ENCODE peak calls at places on chromosomes 4 and X, in five cellular contexts. E is lower leg skin, J is cardiac muscle cell, A is AG04449, Q is uterus. L is an unnamed sample.
A peak's percentile ranks its signal among the peaks of the same experiment; 100 is the strongest.

GRCh38 chrX:8845060-8845459 is 43.9 kb upstream of the FAM9A start:
- DNase-seq in E (no peak), J (peak; percentile 69), A (no peak), Q (no peak), L (no peak)

GRCh38 chrX:103488332-103488731 is 31.0 kb downstream of the RAB40A start:
- DNase-seq in E (no peak), J (peak; percentile 39), A (no peak), Q (no peak), L (no peak)

GRCh38 chrX:47235691-47236103 is 2.9 kb downstream of the USP11 start:
- DNase-seq in E (no peak), J (peak; percentile 27), A (no peak), Q (no peak), L (no peak)

GRCh38 chrX:18170910-18171309 is 49.8 kb downstream of the BEND2 start:
- DNase-seq in E (no peak), J (no peak), A (no peak), Q (no peak), L (no peak)

GRCh38 chr4:135718019-135718418 is 1516.4 kb upstream of the PABPC4L start:
- DNase-seq in E (no peak), J (no peak), A (no peak), Q (no peak), L (peak; percentile 9)

GRCh38 chr4:11009281-11009680 is 324.7 kb upstream of the CLNK start:
- DNase-seq in E (no peak), J (no peak), A (no peak), Q (no peak), L (no peak)

GRCh38 chr4:73867783-73868182 is 1.4 kb upstream of the CXCL1 start:
- DNase-seq in E (no peak), J (no peak), A (no peak), Q (no peak), L (no peak)

GRCh38 chr4:87227704-87228560 is 7.5 kb upstream of the KLHL8 start:
- DNase-seq in E (no peak), J (no peak), A (no peak), Q (no peak), L (no peak)

GRCh38 chr4:160835789-160836188 is 1328.0 kb downstream of the FSTL5 start:
- DNase-seq in E (no peak), J (no peak), A (no peak), Q (no peak), L (no peak)

GRCh38 chrX:46444011-46444410 is 101.2 kb downstream of the ZNF674 start:
- DNase-seq in E (no peak), J (peak; percentile 72), A (peak; percentile 57), Q (no peak), L (peak; percentile 79)

GRCh38 chr4:164139291-164139690 is 614.6 kb upstream of the SMIM31 start:
- DNase-seq in E (no peak), J (no peak), A (no peak), Q (no peak), L (no peak)

GRCh38 chr4:26441110-26441509 is 49.2 kb downstream of the CCKAR start:
- DNase-seq in E (no peak), J (peak; percentile 68), A (no peak), Q (peak; percentile 46), L (no peak)

GRCh38 chrX:81377329-81377728 is 175.4 kb downstream of the SH3BGRL start:
- DNase-seq in E (no peak), J (peak; percentile 45), A (no peak), Q (no peak), L (no peak)

GRCh38 chrX:23826216-23826615 is 43.2 kb downstream of the SAT1 start:
- DNase-seq in E (no peak), J (no peak), A (no peak), Q (no peak), L (no peak)

GRCh38 chr4:40185830-40186664 is 10.8 kb upstream of the RHOH start:
- DNase-seq in E (no peak), J (no peak), A (peak; percentile 45), Q (no peak), L (no peak)

GRCh38 chr4:109395694-109396093 is 37.9 kb upstream of the SEC24B start:
- DNase-seq in E (no peak), J (no peak), A (no peak), Q (no peak), L (no peak)

GRCh38 chr4:610411-611261 is 14.7 kb upstream of the PDE6B start:
- DNase-seq in E (peak; percentile 82), J (peak; percentile 11), A (peak; percentile 0), Q (no peak), L (no peak)

GRCh38 chr4:609400-610050 is 15.8 kb upstream of the PDE6B start:
- DNase-seq in E (peak; percentile 65), J (no peak), A (no peak), Q (no peak), L (no peak)

GRCh38 chrX:36087366-36087765 is 167.8 kb downstream of the CFAP47 start:
- DNase-seq in E (no peak), J (no peak), A (no peak), Q (no peak), L (no peak)

GRCh38 chr4:2416564-2417195 is 1.8 kb downstream of the ZFYVE28 start:
- DNase-seq in E (no peak), J (no peak), A (no peak), Q (no peak), L (no peak)

GRCh38 chr4:139651282-139652194 is 14.1 kb upstream of the MGST2 start:
- DNase-seq in E (peak; percentile 95), J (peak; percentile 94), A (no peak), Q (peak; percentile 94), L (no peak)

GRCh38 chr4:169254546-169254983 is 16.2 kb downstream of the SH3RF1 start:
- DNase-seq in E (no peak), J (peak; percentile 89), A (no peak), Q (peak; percentile 28), L (no peak)

GRCh38 chr4:53562409-53562808 is 28.9 kb downstream of the LNX1 start:
- DNase-seq in E (no peak), J (no peak), A (no peak), Q (no peak), L (no peak)

GRCh38 chrX:8139713-8140112 is 31.4 kb downstream of the VCX2 start:
- DNase-seq in E (no peak), J (peak; percentile 45), A (no peak), Q (no peak), L (peak; percentile 86)

DNA sequence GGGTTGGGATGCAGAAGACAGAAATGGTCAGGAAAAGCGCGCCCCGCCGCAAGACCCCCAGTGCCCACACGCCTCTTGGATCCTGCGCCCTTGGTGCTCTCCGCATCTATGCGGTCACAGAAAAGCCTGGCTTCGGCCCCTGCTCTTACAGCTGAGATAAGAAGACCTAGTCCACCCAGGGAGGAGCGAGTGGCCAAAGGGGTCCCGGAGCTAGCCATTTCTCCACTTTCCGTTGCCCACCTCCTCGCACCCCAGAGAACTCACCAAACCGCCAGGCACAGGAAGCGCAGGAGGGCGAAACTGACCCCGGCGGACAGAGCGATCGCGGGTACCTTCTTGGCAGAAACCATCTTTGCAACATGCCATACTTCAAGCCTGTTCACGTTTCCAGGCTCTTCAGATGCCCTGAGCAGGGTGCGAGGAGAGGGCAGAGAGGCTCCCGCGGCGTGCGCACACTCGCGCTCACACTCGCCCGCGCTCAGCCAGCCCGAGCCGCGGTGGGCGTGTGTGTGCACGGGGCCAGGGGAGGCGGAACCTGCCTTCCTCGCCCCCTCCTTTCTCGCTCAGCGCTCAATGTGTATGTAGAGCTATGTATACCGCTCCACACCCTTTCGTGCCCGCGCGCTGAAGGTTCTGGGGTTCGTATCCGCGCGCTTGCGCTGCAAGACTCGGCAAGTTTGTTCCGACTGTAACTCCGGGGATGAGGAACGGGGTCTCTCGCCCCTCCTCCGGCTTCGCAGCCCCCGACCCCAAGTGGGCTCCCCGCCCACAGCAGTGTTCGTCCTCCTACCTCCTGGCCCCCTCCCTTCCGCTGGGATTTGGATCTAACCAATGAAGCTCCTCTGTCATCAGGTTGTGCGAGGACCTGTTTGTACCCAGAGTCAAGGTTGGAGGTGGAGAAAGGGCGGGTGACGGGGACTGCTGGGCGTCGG is at the start of gene GABRA4:
- DNase-seq in E (no peak), J (no peak), A (no peak), Q (no peak), L (no peak)
- H3K4me3 ChIP-seq in E (peak within 1 kb of the TSS; percentile 12), J (peak within 1 kb of the TSS; percentile 30), A (peak within 1 kb of the TSS; percentile 50), Q (no peak within 1 kb of the TSS), L (peak within 1 kb of the TSS; percentile 58)

DNA sequence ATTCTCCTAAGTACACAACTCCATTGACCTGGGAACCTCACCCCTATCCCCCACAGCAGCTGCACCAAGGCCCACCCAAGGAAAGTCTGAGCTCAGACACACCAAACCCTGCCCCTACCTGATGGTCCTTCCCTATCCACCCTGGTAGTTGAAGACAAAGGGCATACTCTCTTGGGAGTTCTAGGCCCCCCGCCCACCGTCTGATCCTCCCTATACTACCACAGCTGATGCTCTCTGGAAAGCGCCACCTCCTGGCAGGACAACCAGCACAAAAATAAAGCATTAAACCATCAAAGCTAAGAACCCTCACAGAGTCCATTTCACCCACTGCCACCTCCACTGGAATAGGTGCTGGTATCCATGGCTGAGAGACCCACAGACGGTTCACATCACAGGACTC is 83.6 kb downstream of the ANAPC10 start:
- DNase-seq in E (no peak), J (no peak), A (no peak), Q (no peak), L (no peak)
- TF ChIP-seq CTCF in E (no peak), J (no peak), A (no peak), Q (no peak), L (no peak)

GRCh38 chr4:20679946-20680345 is 20.3 kb upstream of the PACRGL start:
- DNase-seq in E (no peak), J (no peak), A (no peak), Q (no peak), L (no peak)
- H3K4me3 ChIP-seq in E (no peak overlapping the region), J (no peak overlapping the region), A (no peak overlapping the region), Q (no peak overlapping the region), L (no peak overlapping the region)

GRCh38 chr4:8108261-8108660 is 50.4 kb downstream of the ABLIM2 start:
- DNase-seq in E (no peak), J (no peak), A (no peak), Q (no peak), L (no peak)

GRCh38 chr4:8109406-8110065 is 49.1 kb downstream of the ABLIM2 start:
- DNase-seq in E (no peak), J (no peak), A (no peak), Q (no peak), L (no peak)

GRCh38 chr4:8108991-8109390 is 49.6 kb downstream of the ABLIM2 start:
- DNase-seq in E (no peak), J (no peak), A (no peak), Q (no peak), L (no peak)

GRCh38 chr4:8112036-8112576 is 46.5 kb downstream of the ABLIM2 start:
- DNase-seq in E (no peak), J (no peak), A (no peak), Q (no peak), L (no peak)

GRCh38 chr4:8110071-8110986 is 48.3 kb downstream of the ABLIM2 start:
- DNase-seq in E (no peak), J (peak; percentile 14), A (no peak), Q (no peak), L (no peak)
- TF ChIP-seq CTCF in E (no peak), J (no peak), A (peak; percentile 10), Q (no peak), L (peak; percentile 33)

L was measured in retinal pigment epithelial cell.